ENCODE peak calls at places on chromosomes 6 and 20, in five cellular contexts. One of them, this sample, is unnamed.
A peak's percentile ranks its signal among the peaks of the same experiment; 100 is the strongest.

GRCh38 chr6:20326422-20326728 is 75.3 kb upstream of the E2F3 start:
- DNase-seq in B cell: no peak
- DNase-seq in heart left ventricle: no peak
- DNase-seq in osteocyte: no peak
- DNase-seq in psoas muscle: no peak
- DNase-seq in this sample: no peak

GRCh38 chr6:52144196-52145076 is 41.7 kb upstream of the IL17A start:
- DNase-seq in psoas muscle: no peak
- DNase-seq in B cell: no peak
- DNase-seq in heart left ventricle: no peak
- DNase-seq in osteocyte: no peak
- DNase-seq in this sample: no peak

GRCh38 chr20:3863317-3863716 is 16.7 kb downstream of the MAVS start:
- DNase-seq in osteocyte: no peak
- DNase-seq in B cell: no peak
- DNase-seq in heart left ventricle: no peak
- DNase-seq in psoas muscle: no peak
- DNase-seq in this sample: no peak

GRCh38 chr6:161168281-161168891 is 105.5 kb downstream of the AGPAT4 start:
- DNase-seq in B cell: no peak
- DNase-seq in psoas muscle: no peak
- DNase-seq in osteocyte: peak; percentile 85
- DNase-seq in heart left ventricle: no peak
- DNase-seq in this sample: no peak

GRCh38 chr6:149445095-149445466 is 39.7 kb downstream of the ZC3H12D start:
- DNase-seq in psoas muscle: peak; percentile 32
- DNase-seq in osteocyte: no peak
- DNase-seq in B cell: no peak
- DNase-seq in heart left ventricle: no peak
- DNase-seq in this sample: no peak

GRCh38 chr6:149220882-149221773 is 96.4 kb upstream of the TAB2 start:
- DNase-seq in psoas muscle: no peak
- DNase-seq in osteocyte: no peak
- DNase-seq in B cell: no peak
- DNase-seq in heart left ventricle: no peak
- DNase-seq in this sample: no peak

GRCh38 chr6:41347349-41348050 is 12.1 kb downstream of the NCR2 start:
- DNase-seq in heart left ventricle: no peak
- DNase-seq in osteocyte: peak; percentile 54
- DNase-seq in psoas muscle: no peak
- DNase-seq in B cell: no peak
- DNase-seq in this sample: no peak

GRCh38 chr6:149783551-149783950 is 34.0 kb downstream of the PCMT1 start:
- DNase-seq in heart left ventricle: no peak
- DNase-seq in osteocyte: no peak
- DNase-seq in psoas muscle: no peak
- DNase-seq in B cell: no peak
- DNase-seq in this sample: no peak

GRCh38 chr6:128271011-128271410 is 249.4 kb downstream of the PTPRK start:
- DNase-seq in osteocyte: no peak
- DNase-seq in heart left ventricle: no peak
- DNase-seq in B cell: no peak
- DNase-seq in psoas muscle: no peak
- DNase-seq in this sample: no peak

GRCh38 chr6:166627875-166628849 is 1.1 kb upstream of the RPS6KA2 start:
- DNase-seq in psoas muscle: peak; percentile 84
- DNase-seq in heart left ventricle: peak; percentile 84
- DNase-seq in B cell: peak; percentile 65
- DNase-seq in osteocyte: no peak
- DNase-seq in this sample: no peak

GRCh38 chr6:159979136-159979874 is 10.4 kb downstream of the IGF2R start:
- DNase-seq in B cell: peak; percentile 86
- DNase-seq in heart left ventricle: no peak
- DNase-seq in osteocyte: no peak
- DNase-seq in psoas muscle: peak; percentile 82
- DNase-seq in this sample: peak; percentile 74

GRCh38 chr6:125781307-125781868 is 9.4 kb upstream of the NCOA7 start:
- DNase-seq in heart left ventricle: no peak
- DNase-seq in osteocyte: no peak
- DNase-seq in B cell: no peak
- DNase-seq in psoas muscle: no peak
- DNase-seq in this sample: no peak

GRCh38 chr6:154414021-154414813 is 57.6 kb upstream of the IPCEF1 start:
- DNase-seq in B cell: no peak
- DNase-seq in psoas muscle: no peak
- DNase-seq in osteocyte: no peak
- DNase-seq in heart left ventricle: no peak
- DNase-seq in this sample: no peak

GRCh38 chr6:21753571-21754108 is 160.1 kb downstream of the SOX4 start:
- DNase-seq in psoas muscle: no peak
- DNase-seq in B cell: no peak
- DNase-seq in heart left ventricle: no peak
- DNase-seq in osteocyte: no peak
- DNase-seq in this sample: no peak

GRCh38 chr6:4336778-4337442 is 201.5 kb upstream of the ECI2 start:
- DNase-seq in B cell: no peak
- DNase-seq in osteocyte: no peak
- DNase-seq in heart left ventricle: no peak
- DNase-seq in psoas muscle: no peak
- DNase-seq in this sample: no peak

GRCh38 chr6:88780714-88781389 is 182.6 kb downstream of the RNGTT start:
- DNase-seq in osteocyte: no peak
- DNase-seq in heart left ventricle: peak; percentile 36
- DNase-seq in B cell: peak; percentile 71
- DNase-seq in psoas muscle: no peak
- DNase-seq in this sample: no peak

GRCh38 chr20:60037120-60037499 is 78.9 kb downstream of the CDH26 start:
- DNase-seq in heart left ventricle: no peak
- DNase-seq in B cell: no peak
- DNase-seq in psoas muscle: no peak
- DNase-seq in osteocyte: peak; percentile 72
- DNase-seq in this sample: no peak

GRCh38 chr6:84150680-84151079 is 76.8 kb downstream of the CEP162 start:
- DNase-seq in B cell: no peak
- DNase-seq in heart left ventricle: no peak
- DNase-seq in psoas muscle: no peak
- DNase-seq in osteocyte: no peak
- DNase-seq in this sample: no peak

GRCh38 chr20:12040261-12040660 is 122.6 kb downstream of the BTBD3 start:
- DNase-seq in B cell: no peak
- DNase-seq in heart left ventricle: no peak
- DNase-seq in osteocyte: no peak
- DNase-seq in psoas muscle: no peak
- DNase-seq in this sample: no peak

GRCh38 chr6:114638346-114638745 is 295.5 kb upstream of the HS3ST5 start:
- DNase-seq in B cell: no peak
- DNase-seq in heart left ventricle: no peak
- DNase-seq in osteocyte: no peak
- DNase-seq in psoas muscle: no peak
- DNase-seq in this sample: no peak

GRCh38 chr6:30100154-30100553 is 12.7 kb downstream of the TRIM31 start:
- DNase-seq in osteocyte: no peak
- DNase-seq in heart left ventricle: no peak
- DNase-seq in B cell: no peak
- DNase-seq in psoas muscle: no peak
- DNase-seq in this sample: no peak

GRCh38 chr6:94065707-94066337 is 646.5 kb upstream of the EPHA7 start:
- DNase-seq in B cell: no peak
- DNase-seq in psoas muscle: no peak
- DNase-seq in osteocyte: no peak
- DNase-seq in heart left ventricle: no peak
- DNase-seq in this sample: no peak

GRCh38 chr20:13355386-13355785 is 134.3 kb downstream of the ISM1 start:
- DNase-seq in psoas muscle: no peak
- DNase-seq in osteocyte: no peak
- DNase-seq in B cell: no peak
- DNase-seq in heart left ventricle: no peak
- DNase-seq in this sample: no peak

GRCh38 chr6:45743028-45743615 is 272.5 kb downstream of the CLIC5 start:
- DNase-seq in osteocyte: no peak
- DNase-seq in psoas muscle: no peak
- DNase-seq in heart left ventricle: no peak
- DNase-seq in B cell: no peak
- DNase-seq in this sample: no peak

GRCh38 chr20:57033994-57034393 is 232.4 kb downstream of the BMP7 start:
- DNase-seq in heart left ventricle: no peak
- DNase-seq in psoas muscle: no peak
- DNase-seq in osteocyte: no peak
- DNase-seq in B cell: no peak
- DNase-seq in this sample: no peak

GRCh38 chr6:74780831-74781230 is 425.0 kb downstream of the COL12A1 start:
- DNase-seq in heart left ventricle: no peak
- DNase-seq in B cell: no peak
- DNase-seq in osteocyte: no peak
- DNase-seq in psoas muscle: no peak
- DNase-seq in this sample: no peak

GRCh38 chr6:149830731-149831379 is 33.3 kb downstream of the LRP11 start:
- DNase-seq in osteocyte: no peak
- DNase-seq in B cell: no peak
- DNase-seq in psoas muscle: no peak
- DNase-seq in heart left ventricle: no peak
- DNase-seq in this sample: no peak

GRCh38 chr6:31016659-31017299 is 6.5 kb downstream of the MUC22 start:
- DNase-seq in osteocyte: no peak
- DNase-seq in psoas muscle: no peak
- DNase-seq in heart left ventricle: no peak
- DNase-seq in B cell: no peak
- DNase-seq in this sample: no peak

GRCh38 chr6:17914651-17915050 is 72.8 kb downstream of the KIF13A start:
- DNase-seq in osteocyte: no peak
- DNase-seq in B cell: no peak
- DNase-seq in heart left ventricle: no peak
- DNase-seq in psoas muscle: no peak
- DNase-seq in this sample: no peak

GRCh38 chr6:13013681-13014550 is 297.3 kb downstream of the PHACTR1 start:
- DNase-seq in B cell: no peak
- DNase-seq in heart left ventricle: no peak
- DNase-seq in psoas muscle: no peak
- DNase-seq in osteocyte: no peak
- DNase-seq in this sample: no peak

GRCh38 chr6:143973097-143973979 is 34.7 kb downstream of the PLAGL1 start:
- DNase-seq in osteocyte: no peak
- DNase-seq in psoas muscle: no peak
- DNase-seq in B cell: no peak
- DNase-seq in heart left ventricle: no peak
- DNase-seq in this sample: no peak

DNA sequence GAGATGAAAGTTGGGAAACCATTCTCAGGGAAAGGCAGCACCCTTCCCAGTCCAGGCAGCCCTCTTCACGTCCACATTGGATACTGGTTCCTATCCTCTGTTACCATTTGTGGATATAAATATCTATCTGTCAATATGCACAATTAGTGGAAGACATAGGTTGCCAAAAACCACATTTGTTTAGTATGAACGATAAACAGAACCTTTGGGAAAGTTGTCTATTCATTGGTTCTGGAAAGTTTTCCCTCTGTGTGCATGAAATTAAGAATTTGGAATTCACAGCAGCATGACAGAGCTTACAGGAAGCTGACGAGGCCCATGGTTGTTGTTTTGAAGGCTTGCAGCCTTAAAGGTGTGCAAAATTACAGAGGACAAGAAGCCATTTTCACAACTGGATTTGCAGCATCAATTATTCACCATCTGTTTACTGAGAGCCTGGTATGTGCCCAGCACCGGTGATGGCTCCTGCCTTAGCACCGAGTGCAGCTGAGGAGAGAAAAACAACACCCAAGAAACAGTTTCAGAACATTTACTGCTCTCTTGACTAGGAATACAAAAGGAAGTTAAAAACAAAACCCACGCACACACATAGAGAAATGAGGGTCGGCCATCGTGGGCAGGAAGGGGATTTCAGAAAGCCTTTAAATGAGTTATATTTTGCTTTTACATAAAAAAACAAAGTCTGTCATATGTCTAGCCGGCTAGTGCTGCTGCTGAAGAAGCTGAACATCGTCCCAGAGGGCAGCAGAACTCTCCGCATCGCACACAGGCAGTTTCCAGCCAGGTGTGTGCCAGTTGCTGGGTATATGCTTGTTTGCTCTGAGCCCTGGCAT is 319.6 kb downstream of the FARS2 start:
- DNase-seq in heart left ventricle: no peak
- DNase-seq in osteocyte: no peak
- DNase-seq in B cell: peak; percentile 50
- DNase-seq in psoas muscle: no peak
- DNase-seq in this sample: no peak
- TF ChIP-seq CTCF in heart left ventricle: no peak
- TF ChIP-seq CTCF in osteocyte: no peak
- TF ChIP-seq CTCF in B cell: no peak
- TF ChIP-seq CTCF in psoas muscle: no peak
- TF ChIP-seq CTCF in this sample: no peak

GRCh38 chr20:62141397-62142251 is 1.6 kb downstream of the PSMA7 start:
- DNase-seq in heart left ventricle: no peak
- DNase-seq in B cell: no peak
- DNase-seq in psoas muscle: no peak
- DNase-seq in osteocyte: no peak
- DNase-seq in this sample: no peak
- TF ChIP-seq CTCF in heart left ventricle: peak; percentile 20
- TF ChIP-seq CTCF in B cell: no peak
- TF ChIP-seq CTCF in psoas muscle: no peak
- TF ChIP-seq CTCF in osteocyte: peak; percentile 51
- TF ChIP-seq CTCF in this sample: no peak

DNA sequence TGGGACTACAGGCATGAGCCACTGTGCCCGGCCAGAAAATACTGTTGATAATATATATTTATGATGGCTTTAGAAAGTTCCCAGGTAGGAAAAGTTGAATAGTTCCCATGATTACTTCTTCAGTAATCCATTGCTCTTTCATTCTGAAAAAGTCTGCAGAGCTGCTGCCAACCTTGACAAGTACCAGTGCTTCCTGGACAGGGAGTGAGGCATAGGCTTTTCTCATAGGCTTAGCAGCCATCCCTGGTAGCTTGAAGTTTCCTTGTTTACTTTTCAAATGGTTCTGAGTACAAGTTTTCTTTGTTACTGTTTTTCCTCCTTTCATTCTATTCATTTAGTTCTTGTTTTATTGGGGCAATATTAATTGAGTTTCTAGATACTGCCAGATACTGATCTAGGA is 7.8 kb downstream of the RWDD1 start:
- DNase-seq in heart left ventricle: no peak
- DNase-seq in psoas muscle: no peak
- DNase-seq in B cell: no peak
- DNase-seq in osteocyte: no peak
- DNase-seq in this sample: no peak
- TF ChIP-seq CTCF in heart left ventricle: no peak
- TF ChIP-seq CTCF in psoas muscle: no peak
- TF ChIP-seq CTCF in B cell: no peak
- TF ChIP-seq CTCF in osteocyte: no peak
- TF ChIP-seq CTCF in this sample: no peak

DNA sequence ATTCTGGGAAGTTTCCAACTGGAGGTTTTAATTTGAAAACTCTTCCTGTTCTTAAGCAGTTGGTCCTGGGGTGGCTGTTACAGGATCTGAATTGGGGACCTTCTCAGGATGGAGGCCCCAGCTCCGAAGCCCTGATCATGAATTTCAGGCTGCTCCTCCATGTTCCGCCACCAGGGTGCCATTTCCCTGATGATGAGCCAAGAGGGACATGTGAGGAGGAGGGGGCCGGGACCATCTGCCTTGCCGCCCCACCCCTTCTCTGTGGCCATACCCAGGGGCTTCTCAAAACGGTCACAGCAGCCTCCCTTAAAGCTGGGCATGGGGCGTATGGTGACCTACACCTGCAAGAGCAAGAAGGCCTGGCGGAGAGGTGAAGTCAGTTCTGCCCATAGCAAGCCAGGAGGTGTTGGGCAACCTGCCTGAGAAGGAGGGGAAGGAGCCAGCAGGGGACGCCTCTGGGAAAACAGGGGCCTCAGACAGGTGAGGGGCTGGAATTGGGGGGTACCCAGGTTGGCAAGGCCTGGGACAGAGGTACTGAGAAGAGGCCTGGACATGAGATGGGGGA is 3.6 kb upstream of the BAK1 start:
- DNase-seq in B cell: no peak
- DNase-seq in psoas muscle: no peak
- DNase-seq in heart left ventricle: no peak
- DNase-seq in osteocyte: no peak
- DNase-seq in this sample: no peak
- TF ChIP-seq CTCF in B cell: no peak
- TF ChIP-seq CTCF in psoas muscle: no peak
- TF ChIP-seq CTCF in heart left ventricle: no peak
- TF ChIP-seq CTCF in osteocyte: peak; percentile 22
- TF ChIP-seq CTCF in this sample: no peak